ENCODE peak calls at places on chromosomes 6 and 20, in six cellular contexts. Z, N, O, C, V and H are unnamed samples.

GRCh38 chr6:37137881-37138568 is 31.9 kb upstream of the PIM1 start:
- DNase-seq in Z (peak; percentile 91), N (peak; percentile 94), O (no peak), C (peak; percentile 83), V (peak; percentile 93), H (peak; percentile 74)

GRCh38 chr6:138278326-138278725 is 60.0 kb upstream of the PBOV1 start:
- DNase-seq in Z (peak; percentile 47), N (peak; percentile 49), O (peak; percentile 9), C (peak; percentile 2), V (no peak), H (no peak)

GRCh38 chr20:62603021-62603906 is 39.0 kb upstream of the SLCO4A1 start:
- DNase-seq in Z (no peak), N (no peak), O (no peak), C (peak; percentile 47), V (no peak), H (peak; percentile 33)

GRCh38 chr20:11001767-11002540 is 328.2 kb upstream of the JAG1 start:
- DNase-seq in Z (peak; percentile 68), N (no peak), O (no peak), C (peak; percentile 56), V (peak; percentile 17), H (peak; percentile 45)

GRCh38 chr6:43076093-43076927 is at the start of gene PTK7:
- DNase-seq in Z (peak; percentile 65), N (peak; percentile 87), O (peak; percentile 83), C (peak; percentile 54), V (no peak), H (no peak)

GRCh38 chr6:38436726-38437465 is 202.8 kb downstream of the BTBD9 start:
- DNase-seq in Z (peak; percentile 71), N (no peak), O (no peak), C (peak; percentile 84), V (no peak), H (no peak)

GRCh38 chr20:45011108-45011526 is 44.8 kb downstream of the STK4 start:
- DNase-seq in Z (peak; percentile 71), N (peak; percentile 41), O (peak; percentile 36), C (peak; percentile 80), V (no peak), H (peak; percentile 11)

GRCh38 chr6:168177492-168177891 is 98.5 kb upstream of the FRMD1 start:
- DNase-seq in Z (no peak), N (no peak), O (no peak), C (no peak), V (no peak), H (no peak)

GRCh38 chr6:43303751-43304331 is 4.8 kb downstream of the CRIP3 start:
- DNase-seq in Z (no peak), N (no peak), O (no peak), C (no peak), V (no peak), H (no peak)

GRCh38 chr6:144377586-144377985 is 92.5 kb downstream of the UTRN start:
- DNase-seq in Z (peak; percentile 85), N (no peak), O (no peak), C (peak; percentile 86), V (no peak), H (no peak)

GRCh38 chr6:115120394-115120793 is 777.6 kb upstream of the HS3ST5 start:
- DNase-seq in Z (no peak), N (no peak), O (no peak), C (no peak), V (no peak), H (no peak)

GRCh38 chr6:158970640-158971291 is 29.2 kb downstream of the RSPH3 start:
- DNase-seq in Z (no peak), N (no peak), O (no peak), C (no peak), V (no peak), H (no peak)

GRCh38 chr20:10469599-10469998 is 34.5 kb downstream of the SLX4IP start:
- DNase-seq in Z (peak; percentile 90), N (no peak), O (peak; percentile 54), C (peak; percentile 87), V (peak; percentile 23), H (peak; percentile 76)

GRCh38 chr6:33431880-33432541 is 12.1 kb downstream of the SYNGAP1 start:
- DNase-seq in Z (no peak), N (peak; percentile 65), O (no peak), C (no peak), V (no peak), H (no peak)

GRCh38 chr20:4090756-4091331 is 75.5 kb upstream of the RNF24 start:
- DNase-seq in Z (peak; percentile 98), N (no peak), O (no peak), C (peak; percentile 95), V (no peak), H (peak; percentile 49)

GRCh38 chr20:40986774-40987173 is 41.8 kb upstream of the TOP1 start:
- DNase-seq in Z (no peak), N (no peak), O (no peak), C (no peak), V (no peak), H (no peak)

GRCh38 chr20:5559937-5560336 is 190.3 kb upstream of the SHLD1 start:
- DNase-seq in Z (no peak), N (no peak), O (no peak), C (no peak), V (no peak), H (no peak)

GRCh38 chr20:11740975-11741374 is 176.7 kb upstream of the BTBD3 start:
- DNase-seq in Z (no peak), N (no peak), O (no peak), C (no peak), V (no peak), H (no peak)

GRCh38 chr20:44714701-44715494 is at the start of gene CCN5:
- DNase-seq in Z (peak; percentile 66), N (no peak), O (no peak), C (peak; percentile 64), V (no peak), H (no peak)

GRCh38 chr6:41347349-41348050 is 12.1 kb downstream of the NCR2 start:
- DNase-seq in Z (no peak), N (no peak), O (no peak), C (no peak), V (no peak), H (no peak)

GRCh38 chr6:83868639-83869038 is 9.2 kb downstream of the CYB5R4 start:
- DNase-seq in Z (peak; percentile 15), N (no peak), O (no peak), C (peak; percentile 77), V (no peak), H (no peak)

GRCh38 chr6:35049346-35049745 is 91.8 kb downstream of the TCP11 start:
- DNase-seq in Z (no peak), N (no peak), O (no peak), C (no peak), V (no peak), H (no peak)

GRCh38 chr6:134533991-134534390 is 216.1 kb upstream of the SGK1 start:
- DNase-seq in Z (no peak), N (no peak), O (no peak), C (no peak), V (no peak), H (no peak)

GRCh38 chr6:63923139-63923739 is 287.6 kb downstream of the PHF3 start:
- DNase-seq in Z (peak; percentile 49), N (no peak), O (no peak), C (peak; percentile 51), V (no peak), H (peak; percentile 74)

GRCh38 chr20:15487030-15487429 is 1086.2 kb downstream of the KIF16B start:
- DNase-seq in Z (no peak), N (no peak), O (no peak), C (no peak), V (no peak), H (peak; percentile 90)

GRCh38 chr6:166330612-166331011 is 11.7 kb downstream of the SFT2D1 start:
- DNase-seq in Z (peak; percentile 40), N (peak; percentile 97), O (peak; percentile 51), C (peak; percentile 23), V (peak; percentile 79), H (no peak)

GRCh38 chr6:106451419-106451818 is 90.9 kb downstream of the CRYBG1 start:
- DNase-seq in Z (no peak), N (no peak), O (no peak), C (no peak), V (no peak), H (no peak)

DNA sequence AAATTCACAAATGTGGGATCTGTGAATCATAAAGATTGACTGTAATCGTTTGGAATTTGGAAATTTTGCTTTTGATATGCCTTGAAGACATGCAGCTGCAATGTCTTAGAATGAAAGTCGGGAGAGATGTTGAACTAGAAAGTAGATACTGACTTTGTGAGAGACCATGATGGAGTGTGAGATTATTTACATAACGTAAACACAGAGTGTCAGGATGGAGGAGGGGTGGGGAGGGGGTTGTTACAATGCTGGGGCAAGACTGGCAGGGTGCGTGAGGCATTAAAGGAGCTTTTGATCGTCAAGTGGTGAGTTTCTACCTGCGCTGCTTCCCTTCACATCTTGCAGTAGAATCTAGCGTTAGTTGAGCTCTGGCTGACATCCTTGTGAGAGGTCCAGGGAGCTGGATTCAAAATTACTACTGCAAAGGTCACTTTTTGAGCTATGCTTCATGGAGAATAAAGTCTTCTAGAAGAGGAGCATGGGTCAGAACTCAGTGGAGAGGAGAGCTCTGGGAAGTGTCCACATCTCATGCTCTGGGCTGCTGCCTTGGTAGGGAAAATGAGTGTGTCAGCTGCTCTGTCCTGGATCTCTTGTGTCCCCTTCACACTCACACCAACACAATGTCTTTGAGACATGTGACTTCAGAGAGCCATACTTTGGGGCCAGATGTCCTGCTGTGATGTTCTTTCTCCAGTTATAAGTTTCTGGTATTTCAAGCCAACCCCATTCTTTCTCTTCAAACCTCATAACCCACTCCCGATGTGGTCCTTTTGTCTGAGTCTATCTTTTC is 105.2 kb upstream of the CITED2 start:
- DNase-seq in Z (no peak), N (no peak), O (no peak), C (peak; percentile 4), V (no peak), H (no peak)
- H3K18ac ChIP-seq in Z (peak overlapping the region; percentile 25), N (no peak overlapping the region), O (no peak overlapping the region), C (no peak overlapping the region), V (no peak overlapping the region), H (no peak overlapping the region)

GRCh38 chr20:47611785-47612184 is 110.1 kb downstream of the NCOA3 start:
- DNase-seq in Z (no peak), N (no peak), O (no peak), C (no peak), V (no peak), H (no peak)

GRCh38 chr20:47610247-47610944 is 108.7 kb downstream of the NCOA3 start:
- DNase-seq in Z (peak; percentile 94), N (no peak), O (no peak), C (peak; percentile 92), V (no peak), H (no peak)

GRCh38 chr20:47607208-47607613 is 105.5 kb downstream of the NCOA3 start:
- DNase-seq in Z (peak; percentile 75), N (no peak), O (no peak), C (peak; percentile 56), V (no peak), H (peak; percentile 39)

GRCh38 chr20:47612670-47613069 is 111.0 kb downstream of the NCOA3 start:
- DNase-seq in Z (no peak), N (no peak), O (no peak), C (no peak), V (no peak), H (no peak)

GRCh38 chr20:47610945-47611250 is 109.2 kb downstream of the NCOA3 start:
- DNase-seq in Z (no peak), N (no peak), O (no peak), C (no peak), V (no peak), H (no peak)
- H3K14ac ChIP-seq in Z (no peak overlapping the region), N (no peak overlapping the region), O (no peak overlapping the region), C (peak overlapping the region; percentile 39), V (no peak overlapping the region), H (no peak overlapping the region)

GRCh38 chr6:154487367-154488275 is 22.9 kb downstream of the CNKSR3 start:
- DNase-seq in Z (no peak), N (no peak), O (no peak), C (peak; percentile 31), V (no peak), H (no peak)
- H3K23ac ChIP-seq in Z (no peak overlapping the region), N (no peak overlapping the region), O (no peak overlapping the region), C (no peak overlapping the region), V (no peak overlapping the region), H (no peak overlapping the region)

GRCh38 chr6:121503633-121504032 is 68.2 kb downstream of the GJA1 start:
- DNase-seq in Z (peak; percentile 51), N (no peak), O (no peak), C (peak; percentile 70), V (no peak), H (no peak)
- H3K18ac ChIP-seq in Z (no peak overlapping the region), N (no peak overlapping the region), O (no peak overlapping the region), C (peak overlapping the region; percentile 92), V (no peak overlapping the region), H (no peak overlapping the region)